ENCODE peak calls at places on chromosomes 12 and 14, in eight cellular contexts. One of them, this sample, is unnamed.

GRCh38 chr12:118290130-118290529 is 82.6 kb downstream of the TAOK3 start:
- DNase-seq in A549: no peak
- DNase-seq in suprapubic skin: no peak
- DNase-seq in GM12878: no peak
- DNase-seq in stomach: no peak
- DNase-seq in ovary: no peak
- DNase-seq in esophagus muscularis mucosa: no peak
- DNase-seq in tibial nerve: no peak
- DNase-seq in this sample: no peak

GRCh38 chr14:96164861-96165490 is 39.7 kb upstream of the BDKRB2 start:
- DNase-seq in A549: no peak
- DNase-seq in suprapubic skin: peak; percentile 37
- DNase-seq in GM12878: no peak
- DNase-seq in stomach: no peak
- DNase-seq in ovary: no peak
- DNase-seq in esophagus muscularis mucosa: no peak
- DNase-seq in tibial nerve: no peak
- DNase-seq in this sample: no peak

GRCh38 chr14:102138935-102139247 is 806 bp upstream of the WDR20 start:
- DNase-seq in A549: no peak
- DNase-seq in suprapubic skin: no peak
- DNase-seq in GM12878: no peak
- DNase-seq in stomach: no peak
- DNase-seq in ovary: no peak
- DNase-seq in esophagus muscularis mucosa: no peak
- DNase-seq in tibial nerve: no peak
- DNase-seq in this sample: no peak

GRCh38 chr14:55921516-55921915 is 196.7 kb upstream of the PELI2 start:
- DNase-seq in A549: no peak
- DNase-seq in suprapubic skin: no peak
- DNase-seq in GM12878: no peak
- DNase-seq in stomach: no peak
- DNase-seq in ovary: no peak
- DNase-seq in esophagus muscularis mucosa: no peak
- DNase-seq in tibial nerve: no peak
- DNase-seq in this sample: no peak

GRCh38 chr12:1419849-1420371 is 174.5 kb downstream of the FBXL14 start:
- DNase-seq in A549: no peak
- DNase-seq in suprapubic skin: no peak
- DNase-seq in GM12878: no peak
- DNase-seq in stomach: no peak
- DNase-seq in ovary: no peak
- DNase-seq in esophagus muscularis mucosa: no peak
- DNase-seq in tibial nerve: no peak
- DNase-seq in this sample: no peak

GRCh38 chr12:122205590-122205925 is 2.0 kb downstream of the B3GNT4 start:
- DNase-seq in A549: no peak
- DNase-seq in suprapubic skin: peak; percentile 24
- DNase-seq in GM12878: no peak
- DNase-seq in stomach: no peak
- DNase-seq in ovary: no peak
- DNase-seq in esophagus muscularis mucosa: no peak
- DNase-seq in tibial nerve: no peak
- DNase-seq in this sample: no peak

GRCh38 chr12:68189766-68190700 is 30.5 kb upstream of the IFNG start:
- DNase-seq in A549: no peak
- DNase-seq in suprapubic skin: no peak
- DNase-seq in GM12878: no peak
- DNase-seq in stomach: no peak
- DNase-seq in ovary: no peak
- DNase-seq in esophagus muscularis mucosa: no peak
- DNase-seq in tibial nerve: no peak
- DNase-seq in this sample: no peak

GRCh38 chr14:70770490-70770889 is 38.8 kb downstream of the MAP3K9 start:
- DNase-seq in A549: no peak
- DNase-seq in suprapubic skin: no peak
- DNase-seq in GM12878: no peak
- DNase-seq in stomach: no peak
- DNase-seq in ovary: no peak
- DNase-seq in esophagus muscularis mucosa: no peak
- DNase-seq in tibial nerve: no peak
- DNase-seq in this sample: no peak

GRCh38 chr12:62146323-62146722 is 113.9 kb upstream of the USP15 start:
- DNase-seq in A549: no peak
- DNase-seq in suprapubic skin: no peak
- DNase-seq in GM12878: no peak
- DNase-seq in stomach: no peak
- DNase-seq in ovary: no peak
- DNase-seq in esophagus muscularis mucosa: no peak
- DNase-seq in tibial nerve: no peak
- DNase-seq in this sample: no peak

GRCh38 chr14:91953170-91953985 is 5.9 kb upstream of the FBLN5 start:
- DNase-seq in A549: no peak
- DNase-seq in suprapubic skin: no peak
- DNase-seq in GM12878: no peak
- DNase-seq in stomach: no peak
- DNase-seq in ovary: no peak
- DNase-seq in esophagus muscularis mucosa: peak; percentile 47
- DNase-seq in tibial nerve: no peak
- DNase-seq in this sample: no peak

GRCh38 chr12:132731574-132731973 is 20.9 kb downstream of the PGAM5 start:
- DNase-seq in A549: no peak
- DNase-seq in suprapubic skin: no peak
- DNase-seq in GM12878: no peak
- DNase-seq in stomach: no peak
- DNase-seq in ovary: no peak
- DNase-seq in esophagus muscularis mucosa: no peak
- DNase-seq in tibial nerve: no peak
- DNase-seq in this sample: no peak

GRCh38 chr14:59004012-59004411 is 184.5 kb upstream of the DAAM1 start:
- DNase-seq in A549: no peak
- DNase-seq in suprapubic skin: no peak
- DNase-seq in GM12878: no peak
- DNase-seq in stomach: no peak
- DNase-seq in ovary: no peak
- DNase-seq in esophagus muscularis mucosa: no peak
- DNase-seq in tibial nerve: no peak
- DNase-seq in this sample: no peak

GRCh38 chr14:74503256-74503972 is 9.8 kb downstream of the ISCA2 start:
- DNase-seq in A549: no peak
- DNase-seq in suprapubic skin: no peak
- DNase-seq in GM12878: no peak
- DNase-seq in stomach: peak; percentile 17
- DNase-seq in ovary: peak; percentile 36
- DNase-seq in esophagus muscularis mucosa: no peak
- DNase-seq in tibial nerve: no peak
- DNase-seq in this sample: no peak

GRCh38 chr14:94028450-94028826 is 2.3 kb downstream of the OTUB2 start:
- DNase-seq in A549: no peak
- DNase-seq in suprapubic skin: no peak
- DNase-seq in GM12878: no peak
- DNase-seq in stomach: no peak
- DNase-seq in ovary: no peak
- DNase-seq in esophagus muscularis mucosa: no peak
- DNase-seq in tibial nerve: no peak
- DNase-seq in this sample: no peak

DNA sequence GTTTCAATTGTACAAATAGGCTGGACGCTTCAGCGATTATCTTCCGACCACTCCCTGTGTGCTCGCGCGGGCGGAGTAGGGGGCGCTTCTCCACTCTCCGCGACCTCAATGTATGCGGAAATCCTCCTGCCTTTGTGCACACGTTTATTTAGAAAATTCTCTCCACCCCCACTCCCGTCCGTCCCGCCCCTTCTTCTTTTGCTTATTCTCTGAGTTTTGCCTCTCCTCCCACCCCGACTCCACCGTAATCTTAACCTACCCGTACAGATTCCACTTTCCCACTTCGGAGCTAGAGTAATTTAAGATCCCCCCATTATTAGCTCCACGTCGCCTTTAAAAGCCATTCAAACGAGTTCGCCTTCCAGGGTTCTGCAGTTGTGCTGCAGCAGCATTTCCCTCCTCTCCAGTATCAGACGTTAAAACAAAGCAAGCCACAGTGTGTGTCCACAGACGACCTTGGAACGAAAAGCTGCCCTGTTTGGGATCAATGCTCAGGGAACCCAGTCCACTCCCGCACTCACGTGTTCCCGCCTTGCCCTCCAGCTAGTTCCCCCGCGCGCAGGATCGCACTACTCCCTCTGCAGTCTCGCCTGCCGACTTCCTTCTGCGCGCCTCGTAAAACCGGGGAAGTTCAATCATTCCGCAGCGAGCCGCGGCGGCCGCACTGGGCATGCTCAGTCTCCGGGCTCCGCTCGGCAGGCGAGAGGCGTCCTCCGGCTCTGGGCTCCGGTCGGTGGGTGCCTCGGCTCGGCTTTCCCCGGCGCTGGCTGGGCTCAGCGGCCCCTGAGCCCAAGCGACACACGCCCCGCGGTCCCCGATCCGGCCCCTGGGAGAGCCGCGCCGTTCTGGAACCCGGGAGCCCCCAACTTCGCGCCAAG is at the start of gene ANO6:
- DNase-seq in A549: peak; percentile 93
- DNase-seq in suprapubic skin: peak; percentile 95
- DNase-seq in GM12878: peak; percentile 76
- DNase-seq in stomach: peak; percentile 89
- DNase-seq in ovary: peak; percentile 86
- DNase-seq in esophagus muscularis mucosa: peak; percentile 97
- DNase-seq in tibial nerve: peak; percentile 80
- DNase-seq in this sample: peak; percentile 93
- TF ChIP-seq POLR2A in A549: peak; percentile 89
- TF ChIP-seq POLR2A in suprapubic skin: no peak
- TF ChIP-seq POLR2A in GM12878: peak; percentile 92
- TF ChIP-seq POLR2A in stomach: no peak
- TF ChIP-seq POLR2A in ovary: peak; percentile 63
- TF ChIP-seq POLR2A in esophagus muscularis mucosa: peak; percentile 80
- TF ChIP-seq POLR2A in tibial nerve: peak; percentile 20
- TF ChIP-seq POLR2A in this sample: peak; percentile 81

DNA sequence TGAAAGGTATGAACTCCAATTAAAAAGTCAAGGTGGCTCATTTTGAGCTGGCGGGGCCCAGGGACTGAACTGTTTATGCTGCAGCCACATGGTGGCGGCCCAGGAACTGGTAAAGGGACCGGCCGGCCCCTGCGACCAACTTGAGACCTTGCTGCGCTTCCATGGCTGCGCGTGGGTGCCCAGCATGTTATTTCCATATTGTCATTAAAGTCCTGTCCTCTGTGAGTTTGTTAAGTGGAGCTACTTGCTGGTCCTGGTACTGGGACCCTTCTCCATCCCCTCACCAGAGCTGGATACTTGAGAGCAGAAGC is 62.3 kb downstream of the BEGAIN start:
- DNase-seq in A549: peak; percentile 46
- DNase-seq in suprapubic skin: peak; percentile 72
- DNase-seq in GM12878: no peak
- DNase-seq in stomach: peak; percentile 25
- DNase-seq in ovary: no peak
- DNase-seq in esophagus muscularis mucosa: peak; percentile 88
- DNase-seq in tibial nerve: no peak
- DNase-seq in this sample: peak; percentile 23
- TF ChIP-seq EP300 in A549: no peak
- TF ChIP-seq EP300 in suprapubic skin: no peak
- TF ChIP-seq EP300 in GM12878: no peak
- TF ChIP-seq EP300 in stomach: no peak
- TF ChIP-seq EP300 in ovary: no peak
- TF ChIP-seq EP300 in esophagus muscularis mucosa: no peak
- TF ChIP-seq EP300 in tibial nerve: no peak
- TF ChIP-seq EP300 in this sample: no peak

GRCh38 chr12:48865141-48865440 is 579 bp downstream of the RND1 start:
- DNase-seq in A549: no peak
- DNase-seq in suprapubic skin: no peak
- DNase-seq in GM12878: no peak
- DNase-seq in stomach: no peak
- DNase-seq in ovary: no peak
- DNase-seq in esophagus muscularis mucosa: no peak
- DNase-seq in tibial nerve: no peak
- DNase-seq in this sample: no peak

GRCh38 chr12:48868446-48868845 is 2.8 kb upstream of the RND1 start:
- DNase-seq in A549: no peak
- DNase-seq in suprapubic skin: no peak
- DNase-seq in GM12878: no peak
- DNase-seq in stomach: no peak
- DNase-seq in ovary: no peak
- DNase-seq in esophagus muscularis mucosa: no peak
- DNase-seq in tibial nerve: no peak
- DNase-seq in this sample: no peak

GRCh38 chr12:48863296-48863695 is 2.4 kb downstream of the RND1 start:
- DNase-seq in A549: no peak
- DNase-seq in suprapubic skin: no peak
- DNase-seq in GM12878: no peak
- DNase-seq in stomach: no peak
- DNase-seq in ovary: no peak
- DNase-seq in esophagus muscularis mucosa: no peak
- DNase-seq in tibial nerve: no peak
- DNase-seq in this sample: no peak

GRCh38 chr12:48862691-48863090 is 3.0 kb downstream of the RND1 start:
- DNase-seq in A549: no peak
- DNase-seq in suprapubic skin: no peak
- DNase-seq in GM12878: no peak
- DNase-seq in stomach: no peak
- DNase-seq in ovary: no peak
- DNase-seq in esophagus muscularis mucosa: no peak
- DNase-seq in tibial nerve: no peak
- DNase-seq in this sample: no peak

DNA sequence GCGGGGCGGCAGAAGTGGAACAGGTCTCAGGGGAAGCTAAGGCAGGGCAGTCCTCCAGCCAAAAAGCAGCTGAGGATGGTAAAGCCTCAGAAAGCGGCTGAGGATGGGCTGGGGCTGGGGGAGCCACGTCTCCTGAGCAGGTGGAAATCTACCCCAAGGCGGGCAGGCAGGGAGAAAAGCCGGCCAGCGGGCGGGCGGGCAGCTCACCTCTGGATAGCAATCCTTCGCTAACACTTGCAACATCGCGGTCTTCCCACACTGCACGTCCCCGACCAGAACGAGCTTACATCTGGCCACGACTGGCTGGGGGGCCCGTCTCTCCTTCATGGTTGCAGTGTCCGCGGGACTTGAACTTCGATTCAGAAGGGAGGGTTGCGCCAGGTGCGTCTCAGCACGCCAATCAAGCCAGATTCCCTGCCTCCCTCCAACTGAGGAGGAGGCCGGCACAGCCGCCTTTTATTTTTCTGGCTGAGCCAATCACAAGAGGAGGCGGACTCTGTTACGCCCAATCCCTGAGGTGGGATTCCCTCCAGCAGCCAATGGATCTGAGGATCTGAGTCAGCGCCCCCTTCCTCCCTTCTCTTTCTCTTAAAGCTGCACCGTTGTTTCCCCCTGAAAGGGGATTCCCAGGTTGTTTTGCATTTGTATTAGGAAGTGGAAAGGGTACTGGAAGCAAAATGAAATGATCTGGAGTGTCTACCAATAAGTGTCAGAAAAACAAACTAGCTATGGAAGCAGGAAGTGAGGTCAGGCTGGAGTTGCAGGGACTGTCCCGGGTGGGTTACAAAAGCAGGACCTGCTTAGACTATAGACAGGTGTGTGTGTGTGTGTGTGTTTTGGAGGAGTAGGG is at the start of gene RND1:
- DNase-seq in A549: peak; percentile 98
- DNase-seq in suprapubic skin: peak; percentile 96
- DNase-seq in GM12878: peak; percentile 89
- DNase-seq in stomach: peak; percentile 95
- DNase-seq in ovary: peak; percentile 82
- DNase-seq in esophagus muscularis mucosa: peak; percentile 98
- DNase-seq in tibial nerve: peak; percentile 90
- DNase-seq in this sample: peak; percentile 86
- TF ChIP-seq POLR2A in A549: peak; percentile 100
- TF ChIP-seq POLR2A in suprapubic skin: peak; percentile 34
- TF ChIP-seq POLR2A in GM12878: peak; percentile 99
- TF ChIP-seq POLR2A in stomach: no peak
- TF ChIP-seq POLR2A in ovary: peak; percentile 91
- TF ChIP-seq POLR2A in esophagus muscularis mucosa: peak; percentile 69
- TF ChIP-seq POLR2A in tibial nerve: peak; percentile 73
- TF ChIP-seq POLR2A in this sample: peak; percentile 88

GRCh38 chr12:93974252-93974651 is 174.1 kb upstream of the PLXNC1 start:
- DNase-seq in A549: no peak
- DNase-seq in suprapubic skin: no peak
- DNase-seq in GM12878: no peak
- DNase-seq in stomach: no peak
- DNase-seq in ovary: no peak
- DNase-seq in esophagus muscularis mucosa: no peak
- DNase-seq in tibial nerve: no peak
- DNase-seq in this sample: no peak
- TF ChIP-seq EP300 in A549: no peak
- TF ChIP-seq EP300 in suprapubic skin: no peak
- TF ChIP-seq EP300 in GM12878: no peak
- TF ChIP-seq EP300 in stomach: no peak
- TF ChIP-seq EP300 in ovary: no peak
- TF ChIP-seq EP300 in esophagus muscularis mucosa: no peak
- TF ChIP-seq EP300 in tibial nerve: no peak
- TF ChIP-seq EP300 in this sample: no peak

This sample was measured in upper lobe of left lung.